ENCODE peak calls at places on chromosomes 12 and 14, in four cellular contexts. C is thoracic aorta, U is cardiac muscle cell, G is activated T-helper 1 cell treated with Interleukin-2 at 50 U/mL for 16 hours. N is an unnamed sample.

GRCh38 chr12:71947645-71948105 is 9.0 kb downstream of the TPH2 start:
- DNase-seq in U (no peak), G (no peak), C (no peak), N (no peak)

GRCh38 chr12:14618990-14619389 is 51.3 kb upstream of the PLBD1 start:
- DNase-seq in U (no peak), C (no peak), G (no peak), N (no peak)

GRCh38 chr12:6312529-6313325 is 2.2 kb downstream of the PLEKHG6 start:
- DNase-seq in U (no peak), C (no peak), G (no peak), N (no peak)

GRCh38 chr12:33253123-33253522 is 186.5 kb downstream of the SYT10 start:
- DNase-seq in G (no peak), C (no peak), U (no peak), N (no peak)

GRCh38 chr12:52189376-52190174 is 2.2 kb downstream of the KRT80 start:
- DNase-seq in U (no peak), C (no peak), G (no peak), N (no peak)

GRCh38 chr12:7966558-7966957 is 30.6 kb upstream of the SLC2A3 start:
- DNase-seq in C (no peak), G (no peak), U (no peak), N (no peak)

GRCh38 chr14:95265106-95266094 is 54.3 kb downstream of the CLMN start:
- DNase-seq in U (no peak), G (no peak), C (peak; percentile 16), N (no peak)

GRCh38 chr14:35365130-35366047 is 39.2 kb downstream of the NFKBIA start:
- DNase-seq in U (no peak), C (peak; percentile 80), G (no peak), N (no peak)

GRCh38 chr14:92460916-92461579 is 52.5 kb upstream of the RIN3 start:
- DNase-seq in G (no peak), U (no peak), C (no peak), N (no peak)

GRCh38 chr14:78022059-78022458 is 148.1 kb upstream of the NRXN3 start:
- DNase-seq in G (no peak), C (no peak), U (peak; percentile 75), N (no peak)

GRCh38 chr12:50057896-50058670 is 687 bp downstream of the ASIC1 start:
- DNase-seq in C (no peak), U (no peak), G (no peak), N (no peak)

GRCh38 chr12:106234513-106234912 is 13.3 kb downstream of the CKAP4 start:
- DNase-seq in C (no peak), G (no peak), U (no peak), N (no peak)

GRCh38 chr12:55830601-55831406 is 1.4 kb upstream of the DNAJC14 start:
- DNase-seq in C (no peak), G (peak; percentile 27), U (peak; percentile 68), N (no peak)

GRCh38 chr14:98137626-98138025 is 1134.4 kb downstream of the BCL11B start:
- DNase-seq in G (no peak), C (no peak), U (no peak), N (no peak)

GRCh38 chr12:50282581-50283229 is 615 bp downstream of the LIMA1 start:
- DNase-seq in U (no peak), C (no peak), G (no peak), N (no peak)

GRCh38 chr12:107847430-107847829 is 72.9 kb downstream of the ASCL4 start:
- DNase-seq in C (no peak), G (no peak), U (no peak), N (no peak)

GRCh38 chr12:54412348-54412747 is 6.7 kb downstream of the ITGA5 start:
- DNase-seq in U (no peak), C (no peak), G (no peak), N (no peak)

GRCh38 chr12:107759410-107759809 is 1.5 kb downstream of the PRDM4 start:
- DNase-seq in U (no peak), C (no peak), G (no peak), N (no peak)

GRCh38 chr12:2893007-2893406 is 2.3 kb downstream of the TULP3 start:
- DNase-seq in C (no peak), G (no peak), U (no peak), N (no peak)

GRCh38 chr12:122126713-122127597 is 47.1 kb downstream of the IL31 start:
- DNase-seq in G (no peak), C (no peak), U (no peak), N (no peak)

GRCh38 chr14:26820101-26820500 is 222.3 kb upstream of the NOVA1 start:
- DNase-seq in C (no peak), U (no peak), G (no peak), N (no peak)

GRCh38 chr12:13097526-13097925 is 5.9 kb downstream of the GSG1 start:
- DNase-seq in C (no peak), G (no peak), U (no peak), N (no peak)

N was measured in effector memory CD4-positive, alpha-beta T cell.